ENCODE peak calls at places on chromosomes 2 and 18, in five cellular contexts. H is endothelial cell of umbilical vein, N is GM23248, W is PC-9, E is HCT116. G is an unnamed sample.

GRCh38 chr18:63627819-63628218 is 16.2 kb downstream of the SERPINB4 start:
- DNase-seq in N (no peak), H (no peak), W (no peak), E (no peak), G (no peak)

GRCh38 chr2:112751451-112752197 is 12.8 kb downstream of the CKAP2L start:
- DNase-seq in H (peak), W (no peak), N (no peak), E (no peak), G (no peak)

GRCh38 chr18:48472610-48473009 is 63.4 kb upstream of the ZBTB7C start:
- DNase-seq in W (peak), E (no peak), H (no peak), N (peak), G (no peak)

GRCh38 chr2:10930731-10931516 is 19.2 kb downstream of the KCNF1 start:
- DNase-seq in N (peak), E (no peak), W (no peak), H (no peak), G (no peak)

GRCh38 chr18:63440219-63440618 is 17.9 kb upstream of the VPS4B start:
- DNase-seq in E (no peak), H (no peak), W (no peak), N (peak), G (no peak)

GRCh38 chr2:224982910-224983688 is 59.2 kb downstream of the DOCK10 start:
- DNase-seq in H (no peak), E (no peak), N (peak), W (no peak), G (peak)

GRCh38 chr2:238916875-238917590 is 69.1 kb downstream of the TWIST2 start:
- DNase-seq in N (peak), W (no peak), H (no peak), E (no peak), G (no peak)

GRCh38 chr2:100537918-100538317 is 24.9 kb upstream of the PDCL3 start:
- DNase-seq in E (no peak), H (no peak), N (no peak), W (no peak), G (no peak)

GRCh38 chr2:222919841-222920609 is 59.2 kb downstream of the ACSL3 start:
- DNase-seq in E (no peak), N (peak), W (peak), H (peak), G (no peak)

GRCh38 chr2:950627-950992 is at the start of gene SNTG2:
- DNase-seq in N (peak), W (no peak), H (no peak), E (no peak), G (peak)

GRCh38 chr2:239026711-239027430 is 179.0 kb downstream of the TWIST2 start:
- DNase-seq in H (no peak), N (no peak), W (no peak), E (no peak), G (no peak)

GRCh38 chr2:124875627-124876244 is 850.6 kb downstream of the CNTNAP5 start:
- DNase-seq in H (no peak), W (no peak), E (no peak), N (no peak), G (no peak)

GRCh38 chr2:239378021-239378917 is 22.6 kb downstream of the HDAC4 start:
- DNase-seq in N (peak), E (no peak), H (no peak), W (no peak), G (no peak)

GRCh38 chr2:57696016-57696415 is 350.6 kb upstream of the VRK2 start:
- DNase-seq in N (peak), W (peak), E (peak), H (no peak), G (no peak)

GRCh38 chr2:70964133-70964532 is 14.3 kb upstream of the ANKRD53 start:
- DNase-seq in E (no peak), H (no peak), N (no peak), W (no peak), G (no peak)

GRCh38 chr2:112658820-112659667 is 13.3 kb downstream of the SLC20A1 start:
- DNase-seq in H (no peak), N (no peak), W (peak), E (no peak), G (no peak)

GRCh38 chr2:200596774-200597173 is 11.0 kb downstream of the AOX1 start:
- DNase-seq in W (no peak), H (no peak), E (no peak), N (no peak), G (no peak)

GRCh38 chr2:134782792-134783191 is 55.6 kb upstream of the ACMSD start:
- DNase-seq in N (no peak), W (peak), H (peak), E (peak), G (peak)

GRCh38 chr2:8608411-8608954 is 73.4 kb upstream of the ID2 start:
- DNase-seq in E (no peak), N (peak), W (no peak), H (no peak), G (peak)

GRCh38 chr18:8865934-8866333 is 160.6 kb downstream of the MTCL1 start:
- DNase-seq in W (no peak), E (no peak), H (no peak), N (no peak), G (no peak)

GRCh38 chr2:71503827-71504226 is 50.5 kb downstream of the DYSF start:
- DNase-seq in N (no peak), W (no peak), E (no peak), H (peak), G (no peak)

GRCh38 chr2:32360416-32360815 is 3.6 kb downstream of the BIRC6 start:
- DNase-seq in W (no peak), H (no peak), E (no peak), N (peak), G (no peak)

GRCh38 chr2:42495611-42496010 is 1.8 kb upstream of the KCNG3 start:
- DNase-seq in W (peak), N (no peak), E (no peak), H (no peak), G (no peak)

GRCh38 chr2:8086796-8087479 is 594.9 kb upstream of the ID2 start:
- DNase-seq in N (peak), E (no peak), H (no peak), W (no peak), G (no peak)

GRCh38 chr2:217149087-217149660 is 289.3 kb upstream of the TNP1 start:
- DNase-seq in N (no peak), E (no peak), H (no peak), W (no peak), G (no peak)

GRCh38 chr2:83650897-83651296 is 808.2 kb downstream of the SUCLG1 start:
- DNase-seq in N (peak), W (no peak), E (no peak), H (no peak), G (no peak)

GRCh38 chr2:12883911-12884310 is 167.2 kb downstream of the TRIB2 start:
- DNase-seq in H (no peak), N (peak), E (no peak), W (peak), G (no peak)

GRCh38 chr2:66574701-66575624 is 140.0 kb downstream of the MEIS1 start:
- DNase-seq in W (peak), H (peak), N (peak), E (no peak), G (no peak)

GRCh38 chr2:202064206-202064880 is 8.7 kb upstream of the KIAA2012 start:
- DNase-seq in E (no peak), W (peak), H (no peak), N (peak), G (no peak)

GRCh38 chr2:55309441-55309840 is 40.4 kb upstream of the MTIF2 start:
- DNase-seq in W (no peak), E (no peak), H (peak), N (peak), G (no peak)

GRCh38 chr18:48574667-48575300 is 36.0 kb downstream of the CTIF start:
- DNase-seq in N (no peak), H (no peak), E (no peak), W (no peak), G (no peak)

GRCh38 chr2:120205901-120206581 is 17.2 kb downstream of the TMEM185B start:
- DNase-seq in E (no peak), H (no peak), N (peak), W (no peak), G (peak)

GRCh38 chr2:194870974-194871535 is 786.0 kb upstream of the SLC39A10 start:
- DNase-seq in W (no peak), E (no peak), N (no peak), H (no peak), G (peak)

GRCh38 chr2:113872201-113872600 is 17.7 kb upstream of the ACTR3 start:
- DNase-seq in W (no peak), E (no peak), N (peak), H (no peak), G (no peak)

GRCh38 chr2:2876350-2877042 is 501.1 kb downstream of the EIPR1 start:
- DNase-seq in E (no peak), N (no peak), H (no peak), W (no peak), G (no peak)

GRCh38 chr2:160813506-160813858 is 319.9 kb upstream of the RBMS1 start:
- DNase-seq in H (no peak), N (no peak), E (no peak), W (no peak), G (no peak)

GRCh38 chr2:236544362-236544761 is 25.3 kb upstream of the ACKR3 start:
- DNase-seq in H (no peak), E (no peak), W (no peak), N (no peak), G (no peak)

GRCh38 chr2:218891275-218892135 is 10.9 kb downstream of the WNT10A start:
- DNase-seq in H (no peak), N (no peak), E (no peak), W (no peak), G (no peak)

DNA sequence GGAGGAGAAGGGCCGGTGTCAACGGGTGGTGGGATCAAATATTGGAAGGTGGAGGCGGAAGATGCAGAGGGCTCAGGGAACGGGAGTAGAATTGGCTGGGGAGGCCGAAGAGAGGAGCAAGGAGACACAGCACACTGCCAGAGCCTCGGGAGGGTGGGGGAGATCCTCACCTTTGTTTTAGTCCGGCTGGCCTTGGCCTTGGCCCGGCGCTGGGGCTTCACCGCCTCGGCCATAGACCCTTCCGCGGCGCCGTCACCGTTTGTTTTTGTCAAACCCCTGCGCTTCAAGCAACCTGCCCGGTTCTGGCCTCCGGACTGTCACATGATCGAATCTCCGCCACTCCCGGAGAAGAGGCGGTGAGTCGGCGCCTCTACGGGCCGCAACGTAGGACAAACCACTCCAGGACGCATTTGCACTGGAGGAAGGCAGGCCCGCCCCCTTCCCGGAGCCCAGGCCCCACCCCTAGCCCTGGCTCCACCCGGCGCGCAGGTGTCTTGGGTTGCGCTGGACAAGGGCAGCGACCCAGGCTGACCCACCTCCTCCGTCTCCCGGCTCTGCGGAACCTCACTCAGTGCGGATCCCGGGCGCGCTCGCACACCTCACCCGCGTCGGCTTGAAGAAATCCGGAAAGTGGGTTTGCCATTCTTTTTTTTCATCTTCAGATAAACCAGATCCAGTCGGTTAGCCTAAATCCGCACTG is at the start of gene EPG5:
- DNase-seq in H (peak), W (peak), N (peak), E (peak), G (peak)
- TF ChIP-seq EZH2 in H (no peak), W (no peak), N (no peak), E (no peak), G (no peak)

GRCh38 chr18:44790860-44791259 is 110.2 kb downstream of the SETBP1 start:
- DNase-seq in N (no peak), H (no peak), E (no peak), W (no peak), G (no peak)
- TF ChIP-seq EZH2 in N (no peak), H (no peak), E (no peak), W (no peak), G (no peak)

GRCh38 chr2:131034122-131035051 is 58.9 kb downstream of the FAM168B start:
- DNase-seq in E (no peak), N (peak), W (no peak), H (no peak), G (no peak)
- TF ChIP-seq EZH2 in E (no peak), N (no peak), W (no peak), H (peak), G (no peak)

GRCh38 chr2:72919414-72920316 is 2.3 kb downstream of the EMX1 start:
- DNase-seq in W (no peak), H (no peak), E (no peak), N (peak), G (no peak)

GRCh38 chr2:72915907-72916742 is 1.2 kb upstream of the EMX1 start:
- DNase-seq in H (no peak), W (peak), N (peak), E (no peak), G (no peak)

GRCh38 chr2:72917138-72917874 is at the start of gene EMX1:
- DNase-seq in N (peak), E (peak), H (no peak), W (peak), G (no peak)

GRCh38 chr2:72916743-72917137 is 579 bp upstream of the EMX1 start:
- DNase-seq in H (no peak), W (no peak), N (no peak), E (no peak), G (no peak)

DNA sequence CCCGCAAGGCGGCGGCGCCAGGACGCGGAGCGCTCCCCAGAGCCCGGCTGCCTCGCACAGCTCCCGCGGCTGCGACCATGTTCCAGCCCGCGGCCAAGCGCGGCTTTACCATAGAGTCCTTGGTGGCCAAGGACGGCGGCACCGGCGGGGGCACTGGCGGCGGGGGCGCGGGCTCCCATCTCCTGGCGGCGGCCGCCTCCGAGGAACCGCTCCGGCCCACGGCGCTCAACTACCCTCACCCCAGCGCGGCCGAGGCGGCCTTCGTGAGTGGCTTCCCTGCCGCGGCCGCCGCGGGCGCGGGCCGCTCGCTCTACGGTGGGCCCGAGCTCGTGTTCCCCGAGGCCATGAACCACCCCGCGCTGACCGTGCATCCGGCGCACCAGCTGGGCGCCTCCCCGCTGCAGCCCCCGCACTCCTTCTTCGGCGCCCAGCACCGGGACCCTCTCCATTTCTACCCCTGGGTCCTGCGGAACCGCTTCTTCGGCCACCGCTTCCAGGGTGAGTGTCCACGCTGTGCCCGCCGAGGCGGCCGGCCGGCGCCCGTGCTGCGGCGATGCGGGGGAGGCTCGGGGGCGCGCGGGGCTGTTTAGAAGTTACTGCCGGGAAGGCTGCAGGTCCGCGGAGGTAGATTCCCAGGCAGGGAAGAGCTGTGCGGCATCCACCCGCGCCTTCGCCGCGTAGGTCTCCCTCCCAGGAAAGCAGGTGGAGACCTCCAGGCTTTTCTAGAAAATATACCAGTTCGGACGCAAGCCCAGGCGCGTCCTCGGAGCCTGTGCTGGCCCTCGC is 749 bp downstream of the EMX1 start:
- DNase-seq in H (no peak), N (no peak), E (no peak), W (no peak), G (no peak)
- TF ChIP-seq EZH2 in H (peak), N (peak), E (no peak), W (no peak), G (no peak)

G was measured in DND-41.